ENCODE peak calls at places on chromosome 3, in four cellular contexts. E is NB4, R is lung microvascular endothelial cell, Z is pulmonary artery endothelial cell. D is an unnamed sample.

GRCh38 chr3:108513961-108514360 is 3.6 kb upstream of the MYH15 start:
- DNase-seq in E (no peak), R (no peak), Z (no peak), D (no peak)

GRCh38 chr3:136042608-136043221 is 77.2 kb downstream of the PPP2R3A start:
- DNase-seq in Z (peak; percentile 8), R (peak; percentile 68), E (peak; percentile 51), D (peak; percentile 35)

GRCh38 chr3:22893631-22894377 is 309.3 kb upstream of the UBE2E2 start:
- DNase-seq in Z (no peak), E (no peak), R (no peak), D (no peak)

GRCh38 chr3:106086636-106087035 is 217.8 kb upstream of the CBLB start:
- DNase-seq in R (no peak), Z (no peak), E (no peak), D (no peak)

GRCh38 chr3:149291178-149291577 is 42.3 kb downstream of the TM4SF18 start:
- DNase-seq in R (peak; percentile 28), E (peak; percentile 49), Z (no peak), D (peak; percentile 32)

GRCh38 chr3:61168286-61168685 is 83.0 kb downstream of the FHIT start:
- DNase-seq in R (no peak), E (no peak), Z (no peak), D (no peak)

GRCh38 chr3:2876362-2876761 is 233.8 kb downstream of the IL5RA start:
- DNase-seq in Z (no peak), R (no peak), E (no peak), D (no peak)

GRCh38 chr3:184524981-184525336 is 36.6 kb upstream of the EPHB3 start:
- DNase-seq in R (peak; percentile 50), Z (no peak), E (peak; percentile 54), D (no peak)

GRCh38 chr3:107251819-107252218 is 125.4 kb upstream of the CCDC54 start:
- DNase-seq in Z (no peak), E (no peak), R (no peak), D (no peak)

GRCh38 chr3:46061108-46061507 is 33.8 kb upstream of the XCR1 start:
- DNase-seq in R (no peak), E (no peak), Z (no peak), D (no peak)

GRCh38 chr3:108818404-108818803 is 4.2 kb upstream of the TRAT1 start:
- DNase-seq in Z (no peak), E (peak; percentile 34), R (peak; percentile 33), D (peak; percentile 3)

GRCh38 chr3:65979152-65979551 is 59.6 kb downstream of the MAGI1 start:
- DNase-seq in R (no peak), Z (no peak), E (no peak), D (no peak)

GRCh38 chr3:3689601-3690375 is 109.4 kb upstream of the LRRN1 start:
- DNase-seq in E (no peak), Z (no peak), R (no peak), D (no peak)